ENCODE peak calls at places on chromosome 19, in seven cellular contexts. A, B, V, Q, N, J and P are unnamed samples.

GRCh38 chr19:6707658-6708018 is 12.8 kb downstream of the C3 start:
- DNase-seq in A (no peak), B (no peak), V (no peak), Q (no peak), N (no peak), J (no peak), P (no peak)

GRCh38 chr19:8638078-8638619 is 7.7 kb downstream of the NFILZ start:
- DNase-seq in A (peak; percentile 93), B (no peak), V (no peak), Q (no peak), N (no peak), J (peak; percentile 21), P (no peak)

GRCh38 chr19:35247526-35248309 is 1.1 kb upstream of the LSR start:
- DNase-seq in A (peak; percentile 64), B (peak; percentile 69), V (no peak), Q (peak; percentile 66), N (peak; percentile 99), J (no peak), P (peak; percentile 57)

GRCh38 chr19:18893573-18894253 is 2.2 kb downstream of the CERS1 start:
- DNase-seq in A (no peak), B (no peak), V (no peak), Q (no peak), N (no peak), J (no peak), P (no peak)

GRCh38 chr19:1924320-1924961 is 16.5 kb upstream of the CSNK1G2 start:
- DNase-seq in A (no peak), B (no peak), V (no peak), Q (no peak), N (no peak), J (no peak), P (no peak)

GRCh38 chr19:57560049-57560491 is 407 bp upstream of the ZNF550 start:
- DNase-seq in A (no peak), B (no peak), V (peak; percentile 16), Q (no peak), N (no peak), J (peak; percentile 27), P (no peak)

GRCh38 chr19:54125713-54126112 is 10.2 kb downstream of the PRPF31 start:
- DNase-seq in A (no peak), B (no peak), V (no peak), Q (no peak), N (no peak), J (no peak), P (no peak)

GRCh38 chr19:1561236-1561842 is 6.8 kb downstream of the MEX3D start:
- DNase-seq in A (no peak), B (no peak), V (no peak), Q (no peak), N (no peak), J (no peak), P (no peak)

DNA sequence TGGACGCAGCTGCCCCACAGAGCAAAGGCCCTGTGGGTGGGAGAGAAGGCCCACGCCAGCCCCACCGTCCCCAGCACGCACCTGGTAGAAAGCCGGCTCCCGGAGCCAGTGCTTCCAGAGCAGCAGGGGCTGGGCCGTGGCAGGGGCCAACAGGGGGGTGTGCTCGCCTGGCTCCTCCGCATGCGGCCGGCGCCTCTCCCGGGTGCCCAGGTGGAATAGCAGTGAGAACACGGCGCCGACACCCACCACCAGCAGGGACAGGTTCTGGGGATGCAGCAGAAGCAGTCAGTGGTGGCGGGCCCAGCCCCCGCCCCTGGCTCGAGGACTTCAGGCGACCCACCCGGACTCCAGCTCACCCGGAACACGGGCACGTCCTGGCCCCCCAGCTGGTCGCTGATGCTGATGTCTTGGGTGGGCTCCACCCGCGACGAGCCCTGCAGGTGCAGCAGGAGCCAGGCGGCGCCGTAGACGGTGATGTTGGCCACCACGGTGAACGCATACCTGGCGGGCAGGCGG is 8.9 kb downstream of the TEKTIP1 start:
- DNase-seq in A (no peak), B (no peak), V (no peak), Q (no peak), N (no peak), J (no peak), P (no peak)
- TF ChIP-seq CTCF in A (no peak), B (no peak), V (no peak), Q (no peak), N (no peak), J (no peak), P (no peak)

GRCh38 chr19:15424121-15424520 is 5.3 kb upstream of the AKAP8L start:
- DNase-seq in A (no peak), B (no peak), V (no peak), Q (no peak), N (no peak), J (no peak), P (no peak)

GRCh38 chr19:15422311-15423075 is 3.7 kb upstream of the AKAP8L start:
- DNase-seq in A (no peak), B (no peak), V (no peak), Q (no peak), N (no peak), J (no peak), P (no peak)

GRCh38 chr19:15424692-15425272 is 6.0 kb upstream of the AKAP8L start:
- DNase-seq in A (no peak), B (no peak), V (no peak), Q (no peak), N (no peak), J (no peak), P (no peak)

GRCh38 chr19:15421726-15422260 is 3.0 kb upstream of the AKAP8L start:
- DNase-seq in A (no peak), B (no peak), V (no peak), Q (no peak), N (no peak), J (no peak), P (no peak)

DNA sequence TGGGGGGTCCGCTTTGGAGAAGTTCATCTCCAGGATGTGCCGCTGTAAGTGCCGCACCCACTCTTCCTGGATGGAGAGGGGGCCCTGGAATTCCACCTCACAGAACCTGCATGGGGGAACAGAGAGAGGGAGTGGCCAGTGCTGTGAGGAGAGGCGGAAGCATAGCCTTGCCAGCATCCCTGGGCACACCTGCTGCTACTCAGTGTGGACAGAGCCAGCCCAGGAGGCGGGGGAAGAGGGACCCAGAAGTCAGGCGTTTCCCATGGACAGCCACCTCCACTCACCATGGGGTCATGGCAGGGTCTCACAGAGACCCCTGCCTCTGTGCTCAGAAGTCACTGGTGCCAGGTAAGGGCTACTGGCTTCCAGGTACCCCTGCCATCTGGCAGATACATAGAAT is 4.3 kb upstream of the AKAP8L start:
- DNase-seq in A (no peak), B (no peak), V (no peak), Q (no peak), N (no peak), J (no peak), P (no peak)
- TF ChIP-seq CTCF in A (no peak), B (no peak), V (no peak), Q (no peak), N (no peak), J (no peak), P (no peak)

GRCh38 chr19:36918090-36918489 is 2.0 kb downstream of the ZNF568 start:
- DNase-seq in A (no peak), B (no peak), V (no peak), Q (no peak), N (no peak), J (no peak), P (no peak)

GRCh38 chr19:36916991-36917390 is 859 bp downstream of the ZNF568 start:
- DNase-seq in A (peak; percentile 9), B (no peak), V (no peak), Q (no peak), N (peak; percentile 20), J (peak; percentile 36), P (peak; percentile 10)

DNA sequence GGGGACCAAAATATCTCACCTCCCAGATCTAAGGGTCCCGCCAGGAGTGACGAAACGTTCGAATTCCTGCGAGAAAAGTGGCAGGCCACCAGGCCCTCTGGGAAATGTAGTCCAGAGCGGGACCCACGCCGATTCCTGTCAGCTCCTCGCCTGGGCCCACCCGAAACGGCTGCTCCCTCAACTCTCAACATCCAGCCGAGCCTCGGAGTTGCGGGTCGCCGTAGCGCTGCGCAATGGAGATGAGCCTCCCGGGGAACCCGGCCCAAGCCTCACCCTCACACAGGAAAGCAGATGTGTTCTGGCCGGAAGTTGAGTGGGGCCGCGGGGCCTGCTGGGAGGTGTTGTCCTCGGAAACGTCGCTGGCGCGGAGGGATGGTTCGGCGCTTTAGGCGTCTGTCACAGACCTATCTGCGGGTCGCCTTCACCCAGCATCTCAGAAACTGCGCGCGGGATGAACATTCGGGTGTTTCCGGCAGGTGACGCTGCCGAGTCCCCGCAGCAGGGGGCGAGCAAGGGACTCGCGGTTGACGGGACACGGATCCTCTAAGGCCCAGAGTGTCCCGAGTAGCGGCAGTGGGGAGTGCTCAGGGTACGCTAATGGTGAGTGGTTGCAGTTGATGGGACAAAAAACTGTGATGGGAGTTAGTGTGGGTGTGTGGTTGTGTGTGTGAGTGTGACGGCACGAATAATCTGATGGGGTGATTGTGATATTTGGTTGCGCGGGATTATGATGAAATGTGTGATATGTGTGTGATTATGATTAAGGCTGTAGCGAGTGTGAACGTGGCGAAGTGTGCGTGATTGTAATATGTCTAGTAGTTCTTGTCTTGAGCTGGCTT is at the start of the genes ZNF568 and ZNF829:
- DNase-seq in A (peak; percentile 87), B (peak; percentile 59), V (peak; percentile 36), Q (peak; percentile 77), N (peak; percentile 98), J (peak; percentile 87), P (peak; percentile 47)
- TF ChIP-seq CTCF in A (no peak), B (peak; percentile 67), V (peak; percentile 71), Q (peak; percentile 70), N (peak; percentile 56), J (peak; percentile 71), P (peak; percentile 67)

GRCh38 chr19:49861127-49861526 is 6.2 kb downstream of the PNKP start:
- DNase-seq in A (peak; percentile 63), B (no peak), V (no peak), Q (no peak), N (peak; percentile 64), J (no peak), P (no peak)

GRCh38 chr19:49863254-49863934 is 4.0 kb downstream of the PNKP start:
- DNase-seq in A (no peak), B (no peak), V (no peak), Q (no peak), N (no peak), J (no peak), P (no peak)

GRCh38 chr19:49863935-49864320 is 3.4 kb downstream of the PNKP start:
- DNase-seq in A (no peak), B (no peak), V (no peak), Q (no peak), N (no peak), J (no peak), P (no peak)

GRCh38 chr19:49861541-49862410 is 5.6 kb downstream of the PNKP start:
- DNase-seq in A (no peak), B (no peak), V (no peak), Q (no peak), N (no peak), J (no peak), P (no peak)

GRCh38 chr19:49862411-49863253 is 4.7 kb downstream of the PNKP start:
- DNase-seq in A (no peak), B (no peak), V (no peak), Q (peak; percentile 60), N (peak; percentile 87), J (no peak), P (no peak)
- TF ChIP-seq CTCF in A (peak; percentile 44), B (no peak), V (peak; percentile 36), Q (no peak), N (peak; percentile 54), J (peak; percentile 16), P (peak; percentile 27)

GRCh38 chr19:21483589-21484170 is 21.7 kb upstream of the ZNF429 start:
- DNase-seq in A (peak; percentile 19), B (no peak), V (no peak), Q (peak; percentile 63), N (peak; percentile 91), J (peak; percentile 1), P (no peak)
- TF ChIP-seq CTCF in A (no peak), B (no peak), V (peak; percentile 27), Q (peak; percentile 74), N (peak; percentile 79), J (peak; percentile 37), P (peak; percentile 51)